ENCODE peak calls at places on chromosomes 6 and 20, in six cellular contexts. O is fibroblast of lung, Z is neural progenitor cell, F is PC-9, N is MM.1S, H is osteoblast. W is an unnamed sample.

GRCh38 chr20:17314262-17314661 is 87.4 kb downstream of the PCSK2 start:
- DNase-seq in O (no peak), Z (no peak), F (no peak), N (no peak), H (no peak), W (no peak)

GRCh38 chr6:116210750-116211425 is 43.0 kb downstream of the TSPYL4 start:
- DNase-seq in O (no peak), Z (no peak), F (peak), N (no peak), H (no peak), W (peak)

GRCh38 chr20:50683570-50683969 is 7.8 kb downstream of the RIPOR3 start:
- DNase-seq in O (no peak), Z (no peak), F (no peak), N (no peak), H (no peak), W (no peak)

GRCh38 chr20:21522479-21523397 is 8.9 kb upstream of the NKX2-2 start:
- DNase-seq in O (no peak), Z (peak), F (no peak), N (no peak), H (no peak), W (no peak)

GRCh38 chr6:9783567-9783966 is 631.3 kb downstream of the TFAP2A start:
- DNase-seq in O (no peak), Z (no peak), F (no peak), N (peak), H (no peak), W (no peak)

GRCh38 chr20:40433341-40433861 is 255.6 kb downstream of the MAFB start:
- DNase-seq in O (no peak), Z (no peak), F (no peak), N (no peak), H (no peak), W (no peak)

GRCh38 chr6:80454197-80454596 is 347.7 kb downstream of the BCKDHB start:
- DNase-seq in O (peak), Z (no peak), F (peak), N (peak), H (peak), W (peak)

GRCh38 chr6:37569999-37570776 is 70.5 kb upstream of the CCDC167 start:
- DNase-seq in O (no peak), Z (peak), F (no peak), N (no peak), H (peak), W (no peak)

GRCh38 chr20:59207742-59208357 is 44.2 kb downstream of the ZNF831 start:
- DNase-seq in O (peak), Z (peak), F (no peak), N (peak), H (no peak), W (no peak)

GRCh38 chr20:14928083-14928482 is 590.7 kb upstream of the FLRT3 start:
- DNase-seq in O (no peak), Z (no peak), F (peak), N (no peak), H (no peak), W (no peak)

GRCh38 chr6:165662041-165662491 is 975 bp downstream of the PDE10A start:
- DNase-seq in O (no peak), Z (peak), F (no peak), N (no peak), H (peak), W (no peak)

GRCh38 chr20:4018015-4018748 is 2.8 kb upstream of the RNF24 start:
- DNase-seq in O (no peak), Z (no peak), F (peak), N (no peak), H (peak), W (peak)

GRCh38 chr6:107635058-107635515 is 145.2 kb downstream of the SOBP start:
- DNase-seq in O (no peak), Z (no peak), F (no peak), N (no peak), H (no peak), W (no peak)

GRCh38 chr20:58646703-58647102 is 4.4 kb upstream of the STX16 start:
- DNase-seq in O (no peak), Z (no peak), F (no peak), N (no peak), H (no peak), W (no peak)

GRCh38 chr20:54062812-54063280 is 7.5 kb downstream of the BCAS1 start:
- DNase-seq in O (peak), Z (peak), F (no peak), N (peak), H (no peak), W (no peak)

DNA sequence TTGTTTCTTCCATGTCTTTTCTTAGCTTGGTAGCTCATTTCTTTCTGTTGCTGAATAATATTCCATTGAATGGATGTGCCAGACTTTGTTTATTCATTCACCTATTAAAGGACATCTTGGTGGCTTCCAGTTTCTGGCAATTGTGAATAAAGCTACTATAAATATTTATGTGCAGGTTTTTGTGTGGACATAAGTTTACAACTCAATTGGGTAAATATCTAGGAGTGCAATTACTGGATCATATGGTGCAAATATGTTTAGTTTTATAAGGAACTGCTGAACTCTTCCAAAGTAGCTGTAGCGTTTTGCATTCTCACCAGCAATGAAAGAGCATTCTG is 16.8 kb upstream of the SDCBP2 start:
- DNase-seq in O (no peak), Z (no peak), F (no peak), N (no peak), H (no peak), W (no peak)
- H2AFZ ChIP-seq in O (no peak), Z (no peak), F (no peak), N (no peak), H (no peak), W (no peak)

DNA sequence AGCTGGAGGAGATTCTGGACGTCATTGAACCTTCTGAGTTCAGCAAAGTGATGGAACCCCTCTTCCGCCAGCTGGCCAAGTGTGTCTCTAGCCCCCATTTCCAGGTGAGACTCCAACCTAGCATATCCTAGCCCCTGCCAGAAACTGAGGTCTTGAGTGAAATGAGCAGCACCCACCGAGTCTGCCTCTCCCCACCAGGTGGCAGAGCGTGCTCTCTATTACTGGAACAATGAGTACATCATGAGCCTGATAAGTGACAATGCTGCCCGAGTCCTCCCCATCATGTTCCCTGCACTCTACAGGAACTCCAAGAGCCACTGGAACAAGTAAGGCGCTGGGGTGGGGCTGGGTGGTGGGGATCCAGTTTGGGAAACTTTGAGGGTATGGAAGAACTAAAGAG is 4.6 kb downstream of the MEA1 start:
- DNase-seq in O (peak), Z (peak), F (peak), N (no peak), H (peak), W (no peak)
- H2AFZ ChIP-seq in O (no peak), Z (no peak), F (no peak), N (no peak), H (no peak), W (no peak)

GRCh38 chr6:27753668-27754407 is 158.4 kb downstream of the OR2B2 start:
- DNase-seq in O (peak), Z (peak), F (peak), N (peak), H (peak), W (peak)
- H2AFZ ChIP-seq in O (peak), Z (no peak), F (peak), N (peak), H (peak), W (peak)

GRCh38 chr6:18410412-18410811 is 23.3 kb downstream of the RNF144B start:
- DNase-seq in O (no peak), Z (no peak), F (no peak), N (no peak), H (no peak), W (no peak)
- H2AFZ ChIP-seq in O (no peak), Z (peak), F (no peak), N (no peak), H (peak), W (no peak)

GRCh38 chr20:63499333-63499969 is 568 bp upstream of the EEF1A2 start:
- DNase-seq in O (no peak), Z (peak), F (no peak), N (no peak), H (peak), W (no peak)

GRCh38 chr20:63497138-63497945 is 1.5 kb downstream of the EEF1A2 start:
- DNase-seq in O (no peak), Z (no peak), F (no peak), N (no peak), H (peak), W (no peak)

GRCh38 chr20:63500151-63500901 is 1.4 kb upstream of the EEF1A2 start:
- DNase-seq in O (no peak), Z (no peak), F (no peak), N (no peak), H (peak), W (no peak)

GRCh38 chr20:63497946-63498935 is 642 bp downstream of the EEF1A2 start:
- DNase-seq in O (peak), Z (no peak), F (peak), N (no peak), H (peak), W (peak)

GRCh38 chr20:63498950-63499332 is at the start of gene EEF1A2:
- DNase-seq in O (no peak), Z (peak), F (peak), N (no peak), H (peak), W (no peak)
- H2AFZ ChIP-seq in O (no peak), Z (no peak), F (no peak), N (no peak), H (no peak), W (no peak)

GRCh38 chr6:135163440-135163738 is 17.7 kb upstream of the MYB start:
- DNase-seq in O (no peak), Z (no peak), F (no peak), N (peak), H (no peak), W (no peak)

GRCh38 chr6:135161411-135161810 is 19.7 kb upstream of the MYB start:
- DNase-seq in O (no peak), Z (no peak), F (no peak), N (no peak), H (no peak), W (no peak)

GRCh38 chr6:135165031-135165430 is 16.1 kb upstream of the MYB start:
- DNase-seq in O (no peak), Z (no peak), F (no peak), N (no peak), H (no peak), W (no peak)

GRCh38 chr6:135161996-135162395 is 19.1 kb upstream of the MYB start:
- DNase-seq in O (no peak), Z (no peak), F (no peak), N (no peak), H (peak), W (no peak)

DNA sequence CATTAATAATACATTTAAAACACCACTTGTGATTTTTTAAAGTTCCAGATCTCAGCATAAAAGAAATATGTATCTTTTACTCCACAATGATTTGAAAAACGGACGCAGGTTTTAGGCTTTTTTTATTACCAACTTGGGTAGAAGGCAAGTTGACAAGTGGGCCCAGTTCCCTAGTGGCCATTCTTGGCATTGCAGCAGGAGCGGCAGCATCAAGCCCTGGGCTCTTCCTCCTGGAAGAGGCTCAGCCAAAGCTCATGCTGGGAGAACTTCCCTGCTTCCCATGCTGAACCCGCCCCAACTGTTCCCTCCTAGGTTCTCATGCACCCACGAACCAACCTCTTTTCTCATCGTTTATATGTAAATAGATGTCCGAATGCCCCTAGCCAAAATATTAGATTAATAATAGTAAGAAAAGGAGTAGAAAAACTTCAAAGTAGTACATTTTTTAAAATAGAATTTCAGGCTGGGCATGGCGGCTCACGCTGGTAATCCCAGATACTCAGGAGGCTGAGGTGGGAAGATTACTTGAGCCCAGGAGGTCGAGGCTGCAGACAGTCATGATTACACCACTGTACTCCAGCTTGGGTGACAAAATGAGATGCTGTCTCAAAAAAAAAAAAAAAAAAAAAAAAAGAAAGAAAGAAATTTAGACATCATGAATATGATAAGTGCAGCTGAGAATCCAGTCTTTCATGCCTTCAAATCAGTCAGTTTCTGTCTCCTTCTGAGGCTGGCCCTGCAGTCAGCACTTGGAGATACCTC is 18.2 kb upstream of the MYB start:
- DNase-seq in O (no peak), Z (peak), F (peak), N (peak), H (no peak), W (no peak)
- H2AFZ ChIP-seq in O (no peak), Z (peak), F (no peak), N (peak), H (no peak), W (no peak)

DNA sequence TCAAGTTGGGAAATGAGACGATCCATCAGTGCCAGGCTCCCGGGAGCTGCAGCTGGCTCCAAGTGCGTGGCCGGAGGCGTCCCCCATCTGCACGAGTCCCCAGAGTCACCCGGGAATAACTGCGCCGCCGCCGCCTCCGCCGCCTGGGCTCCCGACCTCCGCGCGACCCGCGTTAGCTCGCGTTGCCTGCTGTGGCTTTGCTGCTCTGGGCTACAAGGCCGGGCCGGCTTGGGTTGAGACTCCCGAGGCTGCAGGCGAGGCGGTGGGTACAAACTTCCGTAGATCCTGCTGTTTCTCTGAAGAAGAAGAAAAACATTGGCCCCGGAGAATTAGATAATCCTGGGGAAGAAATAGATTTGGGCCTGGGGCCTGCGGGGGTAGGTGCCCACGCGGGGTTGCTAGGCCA is 7.4 kb upstream of the LAMP5 start:
- DNase-seq in O (no peak), Z (peak), F (no peak), N (no peak), H (peak), W (no peak)
- H2AFZ ChIP-seq in O (no peak), Z (no peak), F (no peak), N (no peak), H (peak), W (peak)

GRCh38 chr6:137105375-137105774 is 60.6 kb upstream of the IL20RA start:
- DNase-seq in O (no peak), Z (no peak), F (no peak), N (no peak), H (no peak), W (no peak)
- H2AFZ ChIP-seq in O (no peak), Z (no peak), F (no peak), N (no peak), H (no peak), W (no peak)

GRCh38 chr6:33959661-33960344 is 156.0 kb upstream of the MLN start:
- DNase-seq in O (no peak), Z (no peak), F (no peak), N (no peak), H (no peak), W (no peak)

GRCh38 chr6:33957391-33958207 is 153.8 kb upstream of the MLN start:
- DNase-seq in O (no peak), Z (no peak), F (no peak), N (no peak), H (no peak), W (no peak)

GRCh38 chr6:33958863-33959651 is 155.3 kb upstream of the MLN start:
- DNase-seq in O (no peak), Z (no peak), F (no peak), N (no peak), H (no peak), W (no peak)

GRCh38 chr6:33956206-33956605 is 152.4 kb upstream of the MLN start:
- DNase-seq in O (no peak), Z (no peak), F (no peak), N (no peak), H (no peak), W (no peak)

GRCh38 chr6:33958208-33958862 is 154.5 kb upstream of the MLN start:
- DNase-seq in O (no peak), Z (peak), F (no peak), N (no peak), H (peak), W (no peak)
- H2AFZ ChIP-seq in O (no peak), Z (no peak), F (no peak), N (no peak), H (no peak), W (no peak)

GRCh38 chr6:235763-236360 is 56.4 kb upstream of the DUSP22 start:
- DNase-seq in O (peak), Z (peak), F (no peak), N (peak), H (peak), W (peak)
- H2AFZ ChIP-seq in O (peak), Z (peak), F (no peak), N (peak), H (peak), W (peak)

W was measured in astrocyte.